ENCODE peak calls at places on chromosomes 16 and 17, in five cellular contexts. One of them, this sample, is unnamed.
A peak's percentile ranks its signal among the peaks of the same experiment; 100 is the strongest.

GRCh38 chr17:67289174-67289876 is 44.3 kb upstream of the HELZ start:
- DNase-seq in lower lobe of right lung: peak; percentile 64
- DNase-seq in GM12878: no peak
- DNase-seq in astrocyte of the spinal cord: peak; percentile 55
- DNase-seq in kidney: peak; percentile 92
- DNase-seq in this sample: peak; percentile 99

GRCh38 chr17:2932946-2933345 is 130.5 kb downstream of the OR1D5 start:
- DNase-seq in GM12878: no peak
- DNase-seq in kidney: no peak
- DNase-seq in astrocyte of the spinal cord: no peak
- DNase-seq in lower lobe of right lung: no peak
- DNase-seq in this sample: no peak

GRCh38 chr16:83967838-83968482 is at the start of gene NECAB2:
- DNase-seq in GM12878: no peak
- DNase-seq in astrocyte of the spinal cord: no peak
- DNase-seq in kidney: peak; percentile 77
- DNase-seq in lower lobe of right lung: peak; percentile 66
- DNase-seq in this sample: peak; percentile 14

GRCh38 chr16:57626420-57627170 is 1.8 kb upstream of the ADGRG1 start:
- DNase-seq in kidney: peak; percentile 65
- DNase-seq in lower lobe of right lung: no peak
- DNase-seq in astrocyte of the spinal cord: no peak
- DNase-seq in GM12878: no peak
- DNase-seq in this sample: no peak

GRCh38 chr16:48300391-48300856 is 53.1 kb upstream of the ABCC11 start:
- DNase-seq in GM12878: no peak
- DNase-seq in kidney: no peak
- DNase-seq in lower lobe of right lung: no peak
- DNase-seq in astrocyte of the spinal cord: peak; percentile 82
- DNase-seq in this sample: peak; percentile 78

GRCh38 chr17:77721823-77722160 is 236.7 kb upstream of the TNRC6C start:
- DNase-seq in astrocyte of the spinal cord: no peak
- DNase-seq in kidney: no peak
- DNase-seq in GM12878: no peak
- DNase-seq in lower lobe of right lung: no peak
- DNase-seq in this sample: no peak

GRCh38 chr17:43816336-43817320 is 16.3 kb downstream of the MPP3 start:
- DNase-seq in astrocyte of the spinal cord: no peak
- DNase-seq in GM12878: no peak
- DNase-seq in kidney: no peak
- DNase-seq in lower lobe of right lung: no peak
- DNase-seq in this sample: no peak

GRCh38 chr17:604719-605118 is 109.9 kb downstream of the VPS53 start:
- DNase-seq in kidney: no peak
- DNase-seq in GM12878: no peak
- DNase-seq in lower lobe of right lung: no peak
- DNase-seq in astrocyte of the spinal cord: peak; percentile 19
- DNase-seq in this sample: peak; percentile 33

GRCh38 chr16:1188781-1189189 is 35.9 kb downstream of the CACNA1H start:
- DNase-seq in kidney: no peak
- DNase-seq in lower lobe of right lung: peak; percentile 62
- DNase-seq in astrocyte of the spinal cord: no peak
- DNase-seq in GM12878: no peak
- DNase-seq in this sample: peak; percentile 34

GRCh38 chr17:10127819-10128375 is 70.5 kb downstream of the GAS7 start:
- DNase-seq in kidney: peak; percentile 87
- DNase-seq in astrocyte of the spinal cord: peak; percentile 77
- DNase-seq in GM12878: no peak
- DNase-seq in lower lobe of right lung: peak; percentile 79
- DNase-seq in this sample: peak; percentile 99

GRCh38 chr17:77366558-77367245 is 225.9 kb downstream of the SEC14L1 start:
- DNase-seq in astrocyte of the spinal cord: peak; percentile 66
- DNase-seq in kidney: peak; percentile 78
- DNase-seq in lower lobe of right lung: no peak
- DNase-seq in GM12878: no peak
- DNase-seq in this sample: peak; percentile 52

GRCh38 chr17:40322417-40323315 is 13.7 kb downstream of the RARA start:
- DNase-seq in GM12878: peak; percentile 88
- DNase-seq in lower lobe of right lung: peak; percentile 93
- DNase-seq in kidney: peak; percentile 92
- DNase-seq in astrocyte of the spinal cord: peak; percentile 84
- DNase-seq in this sample: peak; percentile 92

GRCh38 chr17:80175411-80175810 is 5.6 kb downstream of the CARD14 start:
- DNase-seq in lower lobe of right lung: no peak
- DNase-seq in astrocyte of the spinal cord: no peak
- DNase-seq in kidney: peak; percentile 84
- DNase-seq in GM12878: no peak
- DNase-seq in this sample: peak; percentile 18

GRCh38 chr17:72118588-72119279 is 2.1 kb upstream of the SOX9 start:
- DNase-seq in lower lobe of right lung: no peak
- DNase-seq in GM12878: peak; percentile 15
- DNase-seq in kidney: no peak
- DNase-seq in astrocyte of the spinal cord: peak; percentile 91
- DNase-seq in this sample: peak; percentile 81

GRCh38 chr16:2019919-2020831 is 590 bp downstream of the NPW start:
- DNase-seq in kidney: peak; percentile 73
- DNase-seq in astrocyte of the spinal cord: no peak
- DNase-seq in GM12878: no peak
- DNase-seq in lower lobe of right lung: no peak
- DNase-seq in this sample: peak; percentile 9

GRCh38 chr16:54465063-54465462 is 178.5 kb upstream of the IRX3 start:
- DNase-seq in lower lobe of right lung: no peak
- DNase-seq in GM12878: no peak
- DNase-seq in kidney: no peak
- DNase-seq in astrocyte of the spinal cord: no peak
- DNase-seq in this sample: no peak

GRCh38 chr16:3216263-3216640 is 18.7 kb downstream of the ZNF200 start:
- DNase-seq in GM12878: no peak
- DNase-seq in lower lobe of right lung: no peak
- DNase-seq in kidney: no peak
- DNase-seq in astrocyte of the spinal cord: no peak
- DNase-seq in this sample: no peak

GRCh38 chr16:80583466-80583865 is 42.7 kb downstream of the DYNLRB2 start:
- DNase-seq in astrocyte of the spinal cord: peak; percentile 71
- DNase-seq in lower lobe of right lung: no peak
- DNase-seq in kidney: no peak
- DNase-seq in GM12878: no peak
- DNase-seq in this sample: peak; percentile 76

GRCh38 chr17:41338961-41339485 is 11.6 kb downstream of the KRT33A start:
- DNase-seq in kidney: no peak
- DNase-seq in GM12878: peak; percentile 89
- DNase-seq in lower lobe of right lung: no peak
- DNase-seq in astrocyte of the spinal cord: no peak
- DNase-seq in this sample: peak; percentile 14

GRCh38 chr17:81456798-81457197 is 55.8 kb downstream of the ACTG1 start:
- DNase-seq in lower lobe of right lung: no peak
- DNase-seq in GM12878: no peak
- DNase-seq in kidney: no peak
- DNase-seq in astrocyte of the spinal cord: peak; percentile 20
- DNase-seq in this sample: no peak

GRCh38 chr16:80198265-80198994 is 342.4 kb upstream of the DYNLRB2 start:
- DNase-seq in GM12878: no peak
- DNase-seq in lower lobe of right lung: no peak
- DNase-seq in kidney: no peak
- DNase-seq in astrocyte of the spinal cord: peak; percentile 54
- DNase-seq in this sample: peak; percentile 60

GRCh38 chr16:81174644-81175324 is 63.7 kb upstream of the BCO1 start:
- DNase-seq in astrocyte of the spinal cord: no peak
- DNase-seq in GM12878: no peak
- DNase-seq in kidney: no peak
- DNase-seq in lower lobe of right lung: no peak
- DNase-seq in this sample: peak; percentile 11

GRCh38 chr17:61436995-61437704 is 15.1 kb upstream of the TBX4 start:
- DNase-seq in kidney: no peak
- DNase-seq in astrocyte of the spinal cord: no peak
- DNase-seq in GM12878: no peak
- DNase-seq in lower lobe of right lung: no peak
- DNase-seq in this sample: no peak

GRCh38 chr16:30651124-30652004 is 604 bp downstream of the PRR14 start:
- DNase-seq in astrocyte of the spinal cord: peak; percentile 59
- DNase-seq in kidney: peak; percentile 92
- DNase-seq in GM12878: no peak
- DNase-seq in lower lobe of right lung: peak; percentile 82
- DNase-seq in this sample: peak; percentile 67

GRCh38 chr17:77206557-77206956 is 65.8 kb downstream of the SEC14L1 start:
- DNase-seq in astrocyte of the spinal cord: no peak
- DNase-seq in GM12878: no peak
- DNase-seq in kidney: no peak
- DNase-seq in lower lobe of right lung: no peak
- DNase-seq in this sample: peak; percentile 19

GRCh38 chr16:69485816-69486215 is 61.4 kb downstream of the CYB5B start:
- DNase-seq in GM12878: no peak
- DNase-seq in lower lobe of right lung: no peak
- DNase-seq in astrocyte of the spinal cord: no peak
- DNase-seq in kidney: no peak
- DNase-seq in this sample: no peak

GRCh38 chr17:68096111-68096510 is 60.6 kb downstream of the KPNA2 start:
- DNase-seq in astrocyte of the spinal cord: no peak
- DNase-seq in kidney: no peak
- DNase-seq in lower lobe of right lung: no peak
- DNase-seq in GM12878: no peak
- DNase-seq in this sample: no peak

DNA sequence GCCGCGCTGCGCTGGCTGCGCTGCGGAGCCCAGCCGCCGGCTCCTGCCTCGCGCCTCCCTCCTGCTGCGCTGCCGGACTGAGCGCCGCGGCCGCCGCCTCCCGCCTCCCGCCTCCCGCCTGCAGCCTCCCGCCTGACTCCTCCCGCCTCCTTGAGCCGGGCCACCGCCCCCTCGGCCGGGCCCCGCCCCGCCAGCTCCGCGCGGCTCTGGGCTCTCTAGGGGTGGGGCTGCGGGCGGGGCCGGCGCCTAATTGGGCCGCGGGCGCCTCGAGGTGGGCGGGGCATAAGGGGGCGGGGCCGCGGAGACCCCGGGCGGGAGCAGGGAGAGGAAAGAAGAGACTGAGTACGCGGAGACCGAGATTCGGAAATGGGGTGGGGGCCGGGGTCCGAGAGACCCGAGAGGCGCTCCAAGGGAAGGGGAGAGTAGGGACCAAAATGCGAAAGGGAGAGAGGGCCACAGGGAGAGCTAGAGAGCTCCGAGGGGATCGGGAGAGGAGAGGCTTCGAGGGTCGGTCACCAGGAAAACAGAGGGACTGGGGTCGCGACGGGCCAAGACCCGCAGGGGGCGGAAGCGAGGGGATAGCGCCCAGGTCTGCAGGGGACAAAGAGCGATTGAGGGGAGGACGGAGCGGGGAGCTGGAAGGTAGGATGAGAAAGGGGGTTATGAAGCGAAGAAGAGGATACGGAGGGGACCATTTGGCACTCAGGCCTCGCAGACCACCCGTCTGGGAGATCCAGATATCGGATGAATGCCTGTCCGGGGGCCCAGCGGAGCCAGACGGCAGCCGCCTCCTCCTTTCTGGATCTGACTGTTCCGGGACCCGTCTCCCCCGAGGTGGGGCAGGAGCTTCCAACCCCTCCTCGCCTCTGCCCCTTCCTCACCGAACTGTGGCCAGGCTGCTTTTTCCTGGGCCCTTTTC is at the start of gene C1QL1:
- DNase-seq in kidney: peak; percentile 96
- DNase-seq in GM12878: no peak
- DNase-seq in astrocyte of the spinal cord: peak; percentile 89
- DNase-seq in lower lobe of right lung: peak; percentile 91
- DNase-seq in this sample: peak; percentile 81
- TF ChIP-seq CTCF in kidney: no peak
- TF ChIP-seq CTCF in GM12878: no peak
- TF ChIP-seq CTCF in astrocyte of the spinal cord: no peak
- TF ChIP-seq CTCF in lower lobe of right lung: no peak
- TF ChIP-seq CTCF in this sample: peak; percentile 9

GRCh38 chr16:12573300-12573699 is 230.4 kb downstream of the CPPED1 start:
- DNase-seq in GM12878: peak; percentile 43
- DNase-seq in lower lobe of right lung: no peak
- DNase-seq in kidney: no peak
- DNase-seq in astrocyte of the spinal cord: no peak
- DNase-seq in this sample: no peak

GRCh38 chr16:12574721-12575120 is 229.0 kb downstream of the CPPED1 start:
- DNase-seq in astrocyte of the spinal cord: no peak
- DNase-seq in lower lobe of right lung: no peak
- DNase-seq in GM12878: no peak
- DNase-seq in kidney: no peak
- DNase-seq in this sample: no peak

GRCh38 chr16:12575288-12575687 is 228.4 kb downstream of the CPPED1 start:
- DNase-seq in astrocyte of the spinal cord: no peak
- DNase-seq in lower lobe of right lung: no peak
- DNase-seq in kidney: no peak
- DNase-seq in GM12878: no peak
- DNase-seq in this sample: no peak

GRCh38 chr16:12572316-12572985 is 231.2 kb downstream of the CPPED1 start:
- DNase-seq in astrocyte of the spinal cord: no peak
- DNase-seq in kidney: no peak
- DNase-seq in lower lobe of right lung: no peak
- DNase-seq in GM12878: no peak
- DNase-seq in this sample: no peak

GRCh38 chr16:12573730-12574383 is 229.8 kb downstream of the CPPED1 start:
- DNase-seq in astrocyte of the spinal cord: peak; percentile 39
- DNase-seq in lower lobe of right lung: peak; percentile 62
- DNase-seq in GM12878: no peak
- DNase-seq in kidney: no peak
- DNase-seq in this sample: peak; percentile 57
- TF ChIP-seq CTCF in astrocyte of the spinal cord: peak; percentile 64
- TF ChIP-seq CTCF in lower lobe of right lung: peak; percentile 57
- TF ChIP-seq CTCF in GM12878: peak; percentile 69
- TF ChIP-seq CTCF in kidney: peak; percentile 42
- TF ChIP-seq CTCF in this sample: peak; percentile 63

DNA sequence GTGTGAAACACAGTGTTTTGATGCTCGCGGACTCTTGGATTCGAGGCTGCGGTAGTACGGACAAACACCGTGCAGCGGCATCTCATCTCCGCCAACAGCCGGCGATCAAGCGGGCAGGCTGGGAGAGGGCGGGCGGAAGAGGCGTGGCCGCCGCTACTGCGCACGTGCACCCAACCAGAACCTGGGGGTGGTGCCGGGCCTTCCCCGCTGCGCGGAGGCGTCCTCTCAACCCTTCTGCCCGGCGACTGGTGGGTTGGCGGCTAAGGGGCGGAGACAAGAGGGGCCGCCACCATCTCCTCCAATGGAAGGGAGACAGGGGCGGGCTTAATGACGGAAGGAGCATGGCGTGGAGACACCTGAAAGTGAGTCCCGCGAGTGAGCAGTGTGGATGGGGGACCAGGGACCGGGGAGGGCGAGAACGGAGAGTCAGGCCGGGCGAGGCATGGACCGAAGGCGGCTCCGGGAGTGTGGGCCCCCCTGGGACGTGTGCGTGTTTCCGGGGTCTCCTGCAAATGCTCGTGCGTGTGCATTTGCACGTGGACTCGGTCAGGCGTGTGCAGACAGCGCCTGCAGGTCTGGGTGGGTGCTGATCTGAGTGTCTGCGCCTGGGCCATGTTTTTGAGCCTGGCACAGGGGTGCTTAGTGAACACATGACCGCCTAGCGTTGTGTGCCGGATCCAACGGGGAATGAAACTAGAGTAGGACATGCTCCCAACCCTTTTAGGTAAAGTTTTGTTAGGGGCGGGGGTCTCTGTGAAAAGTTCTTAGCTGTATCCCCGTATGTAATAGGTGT is at the start of gene DHODH:
- DNase-seq in kidney: peak; percentile 99
- DNase-seq in astrocyte of the spinal cord: peak; percentile 98
- DNase-seq in GM12878: peak; percentile 93
- DNase-seq in lower lobe of right lung: peak; percentile 99
- DNase-seq in this sample: peak; percentile 98
- TF ChIP-seq CTCF in kidney: peak; percentile 16
- TF ChIP-seq CTCF in astrocyte of the spinal cord: no peak
- TF ChIP-seq CTCF in GM12878: no peak
- TF ChIP-seq CTCF in lower lobe of right lung: peak; percentile 16
- TF ChIP-seq CTCF in this sample: peak; percentile 14

GRCh38 chr17:75764417-75764710 is 628 bp downstream of the GALK1 start:
- DNase-seq in GM12878: no peak
- DNase-seq in lower lobe of right lung: no peak
- DNase-seq in astrocyte of the spinal cord: no peak
- DNase-seq in kidney: no peak
- DNase-seq in this sample: no peak
- TF ChIP-seq CTCF in GM12878: no peak
- TF ChIP-seq CTCF in lower lobe of right lung: no peak
- TF ChIP-seq CTCF in astrocyte of the spinal cord: no peak
- TF ChIP-seq CTCF in kidney: no peak
- TF ChIP-seq CTCF in this sample: no peak